ENCODE peak calls at places on chromosomes 1 and 21, in four cellular contexts. T, D, I and R are unnamed samples.

GRCh38 chr1:99685516-99686180 is 39.7 kb downstream of the PALMD start:
- DNase-seq in T (peak), D (peak), I (peak), R (peak)

GRCh38 chr1:164518692-164519332 is 40.2 kb upstream of the PBX1 start:
- DNase-seq in T (no peak), D (no peak), I (no peak), R (no peak)

GRCh38 chr1:225554216-225554812 is 98.6 kb downstream of the ENAH start:
- DNase-seq in T (no peak), D (peak), I (peak), R (peak)

GRCh38 chr1:31216016-31216415 is 23.7 kb downstream of the NKAIN1 start:
- DNase-seq in T (peak), D (no peak), I (peak), R (peak)

GRCh38 chr21:35178812-35179211 is 129.7 kb upstream of the RUNX1 start:
- DNase-seq in T (no peak), D (no peak), I (no peak), R (no peak)

GRCh38 chr1:245054105-245054831 is 100.5 kb upstream of the KIF26B start:
- DNase-seq in T (no peak), D (no peak), I (no peak), R (no peak)

GRCh38 chr1:47233165-47233564 is 1.1 kb upstream of the TAL1 start:
- DNase-seq in T (no peak), D (no peak), I (no peak), R (no peak)

GRCh38 chr1:211928222-211928856 is 97.8 kb upstream of the LPGAT1 start:
- DNase-seq in T (peak), D (no peak), I (no peak), R (no peak)

GRCh38 chr1:62516600-62516999 is 79.8 kb downstream of the USP1 start:
- DNase-seq in T (no peak), D (no peak), I (no peak), R (no peak)

GRCh38 chr1:69947837-69948236 is 257.5 kb downstream of the LRRC40 start:
- DNase-seq in T (no peak), D (no peak), I (no peak), R (peak)

GRCh38 chr1:44802306-44803061 is 2.3 kb downstream of the PLK3 start:
- DNase-seq in T (no peak), D (no peak), I (no peak), R (no peak)

GRCh38 chr1:38235705-38236104 is 189.1 kb upstream of the POU3F1 start:
- DNase-seq in T (no peak), D (peak), I (peak), R (peak)

GRCh38 chr1:244614879-244615278 is 38.0 kb upstream of the DESI2 start:
- DNase-seq in T (no peak), D (no peak), I (no peak), R (no peak)

GRCh38 chr1:167442854-167443565 is 75.3 kb downstream of the CD247 start:
- DNase-seq in T (no peak), D (no peak), I (no peak), R (no peak)

GRCh38 chr1:201578008-201578888 is 39.3 kb downstream of the NAV1 start:
- DNase-seq in T (no peak), D (no peak), I (peak), R (no peak)

GRCh38 chr1:16115468-16116363 is 40.2 kb downstream of the EPHA2 start:
- DNase-seq in T (no peak), D (no peak), I (no peak), R (no peak)

GRCh38 chr1:29256395-29256794 is 20.1 kb downstream of the PTPRU start:
- DNase-seq in T (no peak), D (no peak), I (no peak), R (no peak)

GRCh38 chr21:32994305-32994704 is 31.4 kb upstream of the OLIG2 start:
- DNase-seq in T (no peak), D (no peak), I (peak), R (peak)

DNA sequence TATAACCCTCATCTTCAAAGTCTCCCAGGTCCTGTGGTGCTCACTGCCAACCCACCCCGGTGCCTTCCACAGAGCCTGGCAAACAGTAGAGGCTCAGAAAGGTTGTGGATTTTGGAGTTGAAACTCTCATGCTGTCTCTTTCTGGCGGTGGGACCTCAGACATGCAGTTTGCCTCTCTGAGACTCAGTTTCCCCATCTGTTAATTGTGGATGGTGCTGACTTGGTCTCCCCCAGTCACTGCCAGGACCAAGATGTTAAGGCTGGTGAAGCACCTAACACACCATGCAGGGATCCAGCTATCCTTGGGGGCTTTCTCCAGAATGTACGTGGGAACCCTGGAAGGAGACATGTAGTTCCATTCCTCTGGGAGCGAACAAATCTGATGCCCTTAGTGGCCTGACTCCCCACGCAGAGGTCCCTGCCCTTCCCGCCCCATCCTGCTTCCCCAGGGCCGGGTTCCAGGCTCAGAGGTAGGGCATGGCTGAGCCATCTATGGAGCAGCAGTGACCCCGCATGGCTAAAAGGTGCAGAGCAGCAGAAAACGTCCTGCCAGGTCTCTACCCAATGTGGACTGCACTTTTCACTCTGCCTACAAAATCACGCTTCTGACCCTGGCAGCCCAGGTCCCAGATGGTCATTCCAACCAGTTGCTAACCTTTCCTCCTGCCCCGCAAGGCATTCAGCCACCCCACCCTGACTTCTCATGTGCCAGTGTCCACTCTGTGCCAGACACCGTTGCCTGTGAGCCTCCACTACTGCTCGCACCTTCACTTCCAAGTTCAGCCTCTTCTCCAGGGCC is 9.2 kb upstream of the TTC22 start:
- DNase-seq in T (peak), D (no peak), I (peak), R (peak)
- TF ChIP-seq CTCF in T (peak), D (peak), I (peak), R (peak)

GRCh38 chr1:115495603-115496002 is 146.2 kb upstream of the VANGL1 start:
- DNase-seq in T (no peak), D (no peak), I (no peak), R (peak)
- H3K4me3 ChIP-seq in T (no peak), D (no peak), I (no peak), R (no peak)

GRCh38 chr1:86504130-86504479 is 35.4 kb downstream of the CLCA1 start:
- DNase-seq in T (no peak), D (no peak), I (no peak), R (peak)
- TF ChIP-seq CTCF in T (no peak), D (no peak), I (no peak), R (no peak)

GRCh38 chr1:170402451-170403311 is 129.3 kb upstream of the GORAB start:
- DNase-seq in T (no peak), D (no peak), I (no peak), R (no peak)
- H3K4me3 ChIP-seq in T (no peak), D (no peak), I (no peak), R (no peak)

GRCh38 chr1:101044749-101045148 is 19.2 kb upstream of the DPH5 start:
- DNase-seq in T (no peak), D (no peak), I (no peak), R (no peak)

GRCh38 chr1:101040666-101041065 is 15.1 kb upstream of the DPH5 start:
- DNase-seq in T (no peak), D (no peak), I (no peak), R (no peak)

GRCh38 chr1:101041300-101041699 is 15.7 kb upstream of the DPH5 start:
- DNase-seq in T (no peak), D (no peak), I (no peak), R (no peak)

GRCh38 chr1:101044259-101044658 is 18.7 kb upstream of the DPH5 start:
- DNase-seq in T (no peak), D (no peak), I (no peak), R (no peak)

GRCh38 chr1:101043776-101044175 is 18.2 kb upstream of the DPH5 start:
- DNase-seq in T (no peak), D (peak), I (peak), R (peak)
- TF ChIP-seq CTCF in T (no peak), D (peak), I (peak), R (peak)

GRCh38 chr1:155079210-155079486 is 511 bp downstream of the EFNA3 start:
- DNase-seq in T (no peak), D (no peak), I (no peak), R (no peak)
- H3K4me3 ChIP-seq in T (peak), D (peak), I (peak), R (peak)

GRCh38 chr1:198465201-198466144 is 75.0 kb downstream of the ATP6V1G3 start:
- DNase-seq in T (no peak), D (peak), I (peak), R (peak)
- TF ChIP-seq CTCF in T (peak), D (peak), I (peak), R (peak)

GRCh38 chr1:51421961-51422360 is 91.6 kb upstream of the TTC39A start:
- DNase-seq in T (no peak), D (no peak), I (peak), R (peak)
- H3K4me3 ChIP-seq in T (no peak), D (no peak), I (peak), R (peak)